ENCODE peak calls at places on chromosomes 4 and X, in six cellular contexts. P, T, N, S, E and R are unnamed samples.

GRCh38 chr4:185142563-185142910 is 529 bp upstream of the SLC25A4 start:
- DNase-seq in P (no peak), T (no peak), N (no peak), S (no peak), E (no peak), R (no peak)

GRCh38 chr4:54100607-54101189 is 735 bp downstream of the GSX2 start:
- DNase-seq in P (no peak), T (no peak), N (peak; percentile 71), S (no peak), E (no peak), R (no peak)

GRCh38 chr4:182492456-182492855 is 249.3 kb downstream of the TENM3 start:
- DNase-seq in P (no peak), T (no peak), N (no peak), S (no peak), E (no peak), R (no peak)

GRCh38 chr4:153465583-153465921 is 608 bp upstream of the TMEM131L start:
- DNase-seq in P (peak; percentile 16), T (no peak), N (peak; percentile 75), S (peak; percentile 75), E (peak; percentile 41), R (no peak)

GRCh38 chr4:159607824-159608223 is 504.9 kb downstream of the RAPGEF2 start:
- DNase-seq in P (no peak), T (no peak), N (no peak), S (no peak), E (no peak), R (no peak)

GRCh38 chr4:73776363-73776762 is 36.0 kb downstream of the CXCL8 start:
- DNase-seq in P (no peak), T (peak; percentile 2), N (no peak), S (peak; percentile 68), E (peak; percentile 44), R (no peak)

GRCh38 chrX:19040373-19040772 is 56.5 kb upstream of the PHKA2 start:
- DNase-seq in P (peak; percentile 4), T (no peak), N (no peak), S (no peak), E (no peak), R (no peak)

GRCh38 chr4:36283912-36284465 is 2.6 kb downstream of the DTHD1 start:
- DNase-seq in P (no peak), T (no peak), N (no peak), S (no peak), E (no peak), R (no peak)

GRCh38 chr4:36165256-36166005 is 78.9 kb downstream of the ARAP2 start:
- DNase-seq in P (no peak), T (no peak), N (no peak), S (no peak), E (no peak), R (no peak)

GRCh38 chr4:3201718-3202702 is 46.9 kb upstream of the MSANTD1 start:
- DNase-seq in P (no peak), T (no peak), N (no peak), S (no peak), E (peak; percentile 28), R (no peak)

GRCh38 chr4:85842540-85842939 is 367.6 kb downstream of the ARHGAP24 start:
- DNase-seq in P (no peak), T (no peak), N (no peak), S (no peak), E (no peak), R (no peak)

GRCh38 chrX:132207996-132208395 is 11.3 kb downstream of the RAP2C start:
- DNase-seq in P (no peak), T (no peak), N (no peak), S (no peak), E (no peak), R (no peak)

GRCh38 chrX:42976729-42977366 is 198.9 kb upstream of the PPP1R2C start:
- DNase-seq in P (no peak), T (no peak), N (no peak), S (no peak), E (peak; percentile 36), R (no peak)

GRCh38 chr4:65580551-65580950 is 89.7 kb downstream of the EPHA5 start:
- DNase-seq in P (no peak), T (no peak), N (no peak), S (no peak), E (no peak), R (no peak)

GRCh38 chrX:22395372-22395771 is 122.7 kb downstream of the CBLL2 start:
- DNase-seq in P (no peak), T (no peak), N (no peak), S (no peak), E (no peak), R (no peak)

GRCh38 chr4:38670939-38671593 is 7.1 kb downstream of the KLF3 start:
- DNase-seq in P (no peak), T (no peak), N (no peak), S (no peak), E (peak; percentile 53), R (no peak)

GRCh38 chr4:21856301-21856700 is 92.3 kb downstream of the KCNIP4 start:
- DNase-seq in P (no peak), T (no peak), N (no peak), S (no peak), E (no peak), R (no peak)

GRCh38 chrX:84156831-84157230 is 31.2 kb downstream of the RPS6KA6 start:
- DNase-seq in P (no peak), T (no peak), N (no peak), S (no peak), E (no peak), R (no peak)

GRCh38 chr4:83858121-83858520 is 322.2 kb downstream of the GPAT3 start:
- DNase-seq in P (no peak), T (no peak), N (no peak), S (no peak), E (no peak), R (no peak)

GRCh38 chr4:184807797-184808718 is 17.7 kb downstream of the ACSL1 start:
- DNase-seq in P (no peak), T (no peak), N (no peak), S (no peak), E (peak; percentile 49), R (no peak)

GRCh38 chr4:142534994-142535393 is 311.1 kb downstream of the INPP4B start:
- DNase-seq in P (no peak), T (no peak), N (no peak), S (no peak), E (no peak), R (no peak)

GRCh38 chrX:131907488-131908314 is 115.4 kb upstream of the STK26 start:
- DNase-seq in P (no peak), T (no peak), N (no peak), S (no peak), E (no peak), R (no peak)

GRCh38 chr4:8142556-8142955 is 16.1 kb downstream of the ABLIM2 start:
- DNase-seq in P (no peak), T (no peak), N (no peak), S (no peak), E (no peak), R (no peak)

GRCh38 chr4:8144359-8144758 is 14.3 kb downstream of the ABLIM2 start:
- DNase-seq in P (no peak), T (no peak), N (peak; percentile 70), S (no peak), E (no peak), R (no peak)

GRCh38 chr4:8141935-8142334 is 16.7 kb downstream of the ABLIM2 start:
- DNase-seq in P (no peak), T (no peak), N (no peak), S (no peak), E (no peak), R (no peak)

GRCh38 chr4:8146158-8146557 is 12.5 kb downstream of the ABLIM2 start:
- DNase-seq in P (no peak), T (no peak), N (no peak), S (no peak), E (no peak), R (no peak)

GRCh38 chr4:8143392-8144140 is 15.0 kb downstream of the ABLIM2 start:
- DNase-seq in P (no peak), T (no peak), N (no peak), S (no peak), E (no peak), R (no peak)
- H3K27me3 ChIP-seq in P (no peaks in the 10 kb centered on the region), T (no peaks in the 10 kb centered on the region), N (peaks cover 5% of the 10 kb centered on the region), S (no peaks in the 10 kb centered on the region), E (peaks cover 9% of the 10 kb centered on the region), R (no peaks in the 10 kb centered on the region)

GRCh38 chr4:100166297-100167034 is 23.8 kb downstream of the DDIT4L start:
- DNase-seq in P (no peak), T (no peak), N (no peak), S (no peak), E (no peak), R (no peak)

GRCh38 chr4:100165809-100166208 is 24.5 kb downstream of the DDIT4L start:
- DNase-seq in P (no peak), T (no peak), N (no peak), S (no peak), E (no peak), R (no peak)

GRCh38 chr4:100164808-100165760 is 25.2 kb downstream of the DDIT4L start:
- DNase-seq in P (no peak), T (no peak), N (no peak), S (no peak), E (no peak), R (no peak)

DNA sequence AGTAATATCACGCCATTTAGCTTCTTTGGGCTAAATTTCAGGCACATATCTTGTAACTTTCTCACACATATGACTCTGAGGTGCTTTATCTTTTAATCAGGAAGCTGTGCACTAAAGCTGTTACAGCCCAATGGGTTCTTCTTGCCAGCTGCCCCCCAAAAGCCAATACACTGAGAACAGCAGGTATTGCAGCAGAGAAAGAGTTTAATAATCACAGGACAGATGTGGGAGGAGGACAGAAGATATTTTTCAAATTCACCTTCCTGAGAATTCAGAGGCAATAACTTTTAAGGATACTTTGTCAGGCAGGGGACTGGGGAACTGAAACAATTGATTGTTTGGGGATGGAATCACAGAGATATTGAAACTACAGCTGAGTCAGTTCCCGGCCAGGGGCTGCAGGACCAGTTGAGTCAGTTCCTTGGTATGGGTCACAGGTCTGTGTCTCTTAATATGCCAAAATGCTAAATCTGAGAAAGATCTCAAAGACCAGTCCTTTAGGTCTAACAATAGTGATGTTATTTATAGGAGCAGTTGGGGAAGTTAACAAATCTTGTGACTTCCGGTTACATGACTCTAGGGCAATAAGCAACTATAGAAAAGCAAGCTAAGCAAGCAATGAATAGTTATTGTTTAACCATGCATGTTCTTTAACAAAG is 28.1 kb downstream of the DDIT4L start:
- DNase-seq in P (no peak), T (no peak), N (no peak), S (no peak), E (no peak), R (no peak)
- H3K27ac ChIP-seq in P (no peak overlapping the region), T (no peak overlapping the region), N (no peak overlapping the region), S (no peak overlapping the region), E (no peak overlapping the region), R (no peak overlapping the region)

GRCh38 chr4:107635735-107636134 is 84.3 kb downstream of the PAPSS1 start:
- DNase-seq in P (no peak), T (no peak), N (no peak), S (no peak), E (no peak), R (no peak)

GRCh38 chr4:107643021-107643420 is 77.0 kb downstream of the PAPSS1 start:
- DNase-seq in P (no peak), T (no peak), N (no peak), S (no peak), E (no peak), R (no peak)

GRCh38 chr4:107645604-107646003 is 74.4 kb downstream of the PAPSS1 start:
- DNase-seq in P (no peak), T (no peak), N (no peak), S (no peak), E (no peak), R (no peak)

GRCh38 chr4:107640157-107640556 is 79.9 kb downstream of the PAPSS1 start:
- DNase-seq in P (no peak), T (no peak), N (no peak), S (no peak), E (no peak), R (no peak)
- TF ChIP-seq POLR2AphosphoS5 in P (no peak), T (no peak), N (no peak), S (no peak), E (no peak), R (no peak)

GRCh38 chrX:49292400-49293362 is 10.8 kb upstream of the GAGE10 start:
- DNase-seq in P (no peak), T (no peak), N (no peak), S (no peak), E (no peak), R (no peak)
- H3K27me3 ChIP-seq in P (no peaks in the 10 kb centered on the region), T (no peaks in the 10 kb centered on the region), N (peaks cover 23% of the 10 kb centered on the region), S (no peaks in the 10 kb centered on the region), E (peaks cover 21% of the 10 kb centered on the region), R (no peaks in the 10 kb centered on the region)